ENCODE peak calls at places on chromosomes 16 and 17, in nine cellular contexts. W is CD4-positive, alpha-beta T cell; J is adrenal gland; Z is AG09319; A is activated B cell treated with CpG ODN at 0.5 μM for 24 hours; X is activated CD8-positive, alpha-beta T cell treated with anti-CD3 and anti-CD28 coated beads, Interleukin-2, amount 10 ng/mL, durations not matched to agents 7 days and 5 days; T is right atrium auricular region; P is stimulated activated CD8-positive, alpha-beta memory T cell treated with anti-CD3 and anti-CD28 coated beads, Interleukin-2, amount 100 ng/mL, for 1 hour; O is memory B cell. C is an unnamed sample.

GRCh38 chr17:72976971-72977767 is 115.3 kb downstream of the SLC39A11 start:
- DNase-seq in O (no peak), T (peak; percentile 72), X (no peak), A (no peak), W (no peak), J (peak; percentile 67), P (no peak), Z (peak; percentile 31), C (no peak)

GRCh38 chr16:75754126-75754525 is 27.8 kb upstream of the CPHXL start:
- DNase-seq in T (no peak), W (no peak), A (no peak), J (no peak), X (no peak), Z (no peak), P (no peak), O (no peak), C (peak; percentile 10)

GRCh38 chr17:40307001-40307690 is 1.8 kb upstream of the RARA start:
- DNase-seq in T (no peak), W (no peak), O (no peak), J (no peak), Z (peak; percentile 83), X (peak; percentile 46), A (no peak), P (no peak), C (no peak)

GRCh38 chr17:34254651-34255380 is at the start of gene CCL2:
- DNase-seq in P (no peak), J (peak; percentile 69), T (peak; percentile 88), O (no peak), X (no peak), W (no peak), A (no peak), Z (peak; percentile 48), C (peak; percentile 91)

GRCh38 chr17:64061157-64061898 is 40.9 kb upstream of the ICAM2 start:
- DNase-seq in Z (no peak), P (no peak), A (no peak), T (no peak), W (no peak), X (no peak), O (no peak), J (no peak), C (no peak)

GRCh38 chr17:9932481-9932880 is 27.4 kb upstream of the RCVRN start:
- DNase-seq in J (no peak), T (no peak), Z (no peak), X (no peak), W (no peak), A (no peak), O (no peak), P (no peak), C (no peak)

GRCh38 chr17:21258593-21258992 is 5.4 kb upstream of the NATD1 start:
- DNase-seq in T (no peak), J (no peak), Z (no peak), A (no peak), W (no peak), P (no peak), X (no peak), O (no peak), C (no peak)

GRCh38 chr17:54117452-54117851 is 294.7 kb downstream of the KIF2B start:
- DNase-seq in X (no peak), P (no peak), J (no peak), W (no peak), T (no peak), O (no peak), A (no peak), Z (no peak), C (no peak)

GRCh38 chr17:8125196-8125946 is 1.5 kb upstream of the HES7 start:
- DNase-seq in W (peak; percentile 80), X (peak; percentile 90), P (peak; percentile 74), A (peak; percentile 85), J (peak; percentile 73), T (peak; percentile 87), Z (no peak), O (peak; percentile 85), C (no peak)

GRCh38 chr16:8675183-8676159 is 1.1 kb downstream of the ABAT start:
- DNase-seq in W (peak; percentile 53), T (no peak), Z (no peak), J (no peak), O (no peak), X (peak; percentile 44), P (peak; percentile 16), A (no peak), C (no peak)

GRCh38 chr17:32813021-32813420 is 63.9 kb downstream of the MYO1D start:
- DNase-seq in W (no peak), X (no peak), O (no peak), P (no peak), T (no peak), A (no peak), J (no peak), Z (peak; percentile 38), C (no peak)

GRCh38 chr17:364308-364707 is 11.7 kb upstream of the RPH3AL start:
- DNase-seq in A (no peak), W (no peak), T (no peak), P (no peak), O (no peak), X (no peak), J (no peak), Z (no peak), C (no peak)

GRCh38 chr17:15651583-15652110 is 32.1 kb upstream of the FBXW10B start:
- DNase-seq in X (peak; percentile 57), W (peak; percentile 20), O (no peak), A (no peak), T (peak; percentile 98), Z (peak; percentile 98), J (peak; percentile 99), P (peak; percentile 1), C (peak; percentile 99)

GRCh38 chr17:42660692-42661345 is 1.7 kb downstream of the TUBG2 start:
- DNase-seq in P (no peak), X (no peak), W (no peak), T (no peak), A (no peak), O (no peak), J (no peak), Z (no peak), C (no peak)

GRCh38 chr16:72858611-72859493 is 189.1 kb downstream of the ZFHX3 start:
- DNase-seq in T (no peak), Z (no peak), J (no peak), P (no peak), X (no peak), W (no peak), A (no peak), O (no peak), C (no peak)

GRCh38 chr17:79005063-79005861 is 4.3 kb downstream of the CANT1 start:
- DNase-seq in P (no peak), Z (no peak), T (no peak), A (no peak), J (no peak), O (no peak), X (peak; percentile 43), W (no peak), C (no peak)

GRCh38 chr17:57552114-57552601 is 192.9 kb downstream of the CCDC182 start:
- DNase-seq in X (peak; percentile 51), Z (no peak), A (peak; percentile 46), T (no peak), W (peak; percentile 8), P (no peak), J (no peak), O (peak; percentile 52), C (no peak)

GRCh38 chr17:13865650-13866049 is 203.7 kb upstream of the COX10 start:
- DNase-seq in O (no peak), J (no peak), P (no peak), T (no peak), W (no peak), X (no peak), A (no peak), Z (no peak), C (no peak)

GRCh38 chr17:11550431-11550830 is 47.8 kb upstream of the DNAH9 start:
- DNase-seq in Z (no peak), O (no peak), J (no peak), W (no peak), T (no peak), X (no peak), P (no peak), A (no peak), C (no peak)

GRCh38 chr16:25006504-25007055 is 8.6 kb downstream of the ARHGAP17 start:
- DNase-seq in O (no peak), W (no peak), T (no peak), A (no peak), Z (no peak), X (no peak), J (peak; percentile 51), P (no peak), C (no peak)

GRCh38 chr17:69141802-69142472 is at the start of gene ABCA6:
- DNase-seq in Z (peak; percentile 45), A (no peak), O (no peak), W (no peak), J (no peak), P (no peak), T (no peak), X (no peak), C (no peak)

GRCh38 chr17:181213-182163 is at the start of gene DOC2B:
- DNase-seq in J (peak; percentile 41), A (no peak), Z (no peak), W (no peak), X (no peak), O (no peak), T (no peak), P (no peak), C (no peak)

GRCh38 chr17:40981115-40981514 is 3.0 kb downstream of the KRT40 start:
- DNase-seq in T (no peak), Z (no peak), P (no peak), X (no peak), A (no peak), J (no peak), W (no peak), O (no peak), C (no peak)

GRCh38 chr16:14186007-14186953 is 115.2 kb downstream of the MRTFB start:
- DNase-seq in P (no peak), Z (peak; percentile 32), A (no peak), W (no peak), T (no peak), O (no peak), J (peak; percentile 22), X (no peak), C (peak; percentile 44)

GRCh38 chr16:57892041-57892440 is 78.9 kb downstream of the CNGB1 start:
- DNase-seq in P (no peak), J (no peak), O (no peak), W (no peak), X (no peak), Z (peak; percentile 86), A (no peak), T (no peak), C (no peak)

GRCh38 chr17:73498176-73498575 is 146.1 kb downstream of the SDK2 start:
- DNase-seq in T (no peak), J (no peak), X (no peak), P (no peak), Z (no peak), W (no peak), A (no peak), O (no peak), C (no peak)

GRCh38 chr17:55427587-55427882 is 5.9 kb upstream of the MMD start:
- DNase-seq in X (no peak), A (no peak), W (no peak), J (no peak), P (no peak), Z (no peak), T (no peak), O (no peak), C (no peak)

GRCh38 chr17:73384926-73385325 is 73.1 kb upstream of the CDC42EP4 start:
- DNase-seq in X (no peak), Z (no peak), W (no peak), T (no peak), P (no peak), J (no peak), A (no peak), O (no peak), C (no peak)

GRCh38 chr17:80940171-80941123 is 51.2 kb upstream of the CHMP6 start:
- DNase-seq in O (no peak), T (no peak), A (no peak), W (no peak), Z (no peak), P (no peak), X (no peak), J (no peak), C (no peak)

GRCh38 chr17:46948544-46948943 is 25.6 kb downstream of the GOSR2 start:
- DNase-seq in A (no peak), W (no peak), X (no peak), T (no peak), P (no peak), J (no peak), O (no peak), Z (no peak), C (no peak)

GRCh38 chr17:64229815-64230550 is 33.1 kb downstream of the TEX2 start:
- DNase-seq in X (no peak), W (no peak), O (no peak), J (no peak), A (no peak), P (no peak), T (no peak), Z (no peak), C (no peak)